ENCODE peak calls at places on chromosomes 4 and X, in five cellular contexts. One of them, this sample, is unnamed.

GRCh38 chr4:181962321-181962720 is 280.9 kb upstream of the TENM3 start:
- DNase-seq in M059J: no peak
- DNase-seq in OCI-LY7: no peak
- DNase-seq in erythroblast: no peak
- DNase-seq in activated naive CD8-positive, alpha-beta T cell treated with anti-CD3 and anti-CD28 coated beads for 36 hours: no peak
- DNase-seq in this sample: no peak

GRCh38 chr4:150305995-150306394 is 227.8 kb downstream of the DCLK2 start:
- DNase-seq in M059J: peak
- DNase-seq in OCI-LY7: no peak
- DNase-seq in erythroblast: no peak
- DNase-seq in activated naive CD8-positive, alpha-beta T cell treated with anti-CD3 and anti-CD28 coated beads for 36 hours: no peak
- DNase-seq in this sample: no peak

GRCh38 chrX:99653352-99653751 is 756.7 kb downstream of the PCDH19 start:
- DNase-seq in M059J: no peak
- DNase-seq in OCI-LY7: no peak
- DNase-seq in erythroblast: no peak
- DNase-seq in activated naive CD8-positive, alpha-beta T cell treated with anti-CD3 and anti-CD28 coated beads for 36 hours: no peak
- DNase-seq in this sample: no peak

GRCh38 chrX:9770319-9770718 is 4.7 kb upstream of the GPR143 start:
- DNase-seq in M059J: peak
- DNase-seq in OCI-LY7: no peak
- DNase-seq in erythroblast: no peak
- DNase-seq in activated naive CD8-positive, alpha-beta T cell treated with anti-CD3 and anti-CD28 coated beads for 36 hours: no peak
- DNase-seq in this sample: no peak

GRCh38 chr4:10160280-10160856 is 43.8 kb upstream of the WDR1 start:
- DNase-seq in M059J: peak
- DNase-seq in OCI-LY7: no peak
- DNase-seq in erythroblast: peak
- DNase-seq in activated naive CD8-positive, alpha-beta T cell treated with anti-CD3 and anti-CD28 coated beads for 36 hours: no peak
- DNase-seq in this sample: no peak

GRCh38 chr4:110130578-110131358 is 67.6 kb downstream of the ELOVL6 start:
- DNase-seq in M059J: no peak
- DNase-seq in OCI-LY7: no peak
- DNase-seq in erythroblast: no peak
- DNase-seq in activated naive CD8-positive, alpha-beta T cell treated with anti-CD3 and anti-CD28 coated beads for 36 hours: no peak
- DNase-seq in this sample: no peak

GRCh38 chr4:136823020-136823419 is 709.3 kb downstream of the PCDH18 start:
- DNase-seq in M059J: no peak
- DNase-seq in OCI-LY7: no peak
- DNase-seq in erythroblast: no peak
- DNase-seq in activated naive CD8-positive, alpha-beta T cell treated with anti-CD3 and anti-CD28 coated beads for 36 hours: no peak
- DNase-seq in this sample: no peak

GRCh38 chr4:166091914-166092510 is 219.0 kb downstream of the TLL1 start:
- DNase-seq in M059J: peak
- DNase-seq in OCI-LY7: peak
- DNase-seq in erythroblast: peak
- DNase-seq in activated naive CD8-positive, alpha-beta T cell treated with anti-CD3 and anti-CD28 coated beads for 36 hours: no peak
- DNase-seq in this sample: no peak

GRCh38 chr4:159006202-159006601 is 96.7 kb upstream of the RAPGEF2 start:
- DNase-seq in M059J: peak
- DNase-seq in OCI-LY7: no peak
- DNase-seq in erythroblast: no peak
- DNase-seq in activated naive CD8-positive, alpha-beta T cell treated with anti-CD3 and anti-CD28 coated beads for 36 hours: no peak
- DNase-seq in this sample: no peak

GRCh38 chr4:59388359-59388758 is 1811.8 kb upstream of the ADGRL3 start:
- DNase-seq in M059J: no peak
- DNase-seq in OCI-LY7: no peak
- DNase-seq in erythroblast: no peak
- DNase-seq in activated naive CD8-positive, alpha-beta T cell treated with anti-CD3 and anti-CD28 coated beads for 36 hours: no peak
- DNase-seq in this sample: no peak

This sample was measured in activated CD8-positive, alpha-beta T cell treated with anti-CD3 and anti-CD28 coated beads for 36 hours.